ENCODE peak calls at places on chromosomes 11 and 22, in four cellular contexts. One of them, this sample, is unnamed.

GRCh38 chr11:21476588-21476987 is 716.3 kb upstream of the ANO5 start:
- DNase-seq in H9: no peak
- DNase-seq in neural progenitor cell: no peak
- DNase-seq in GM23338: no peak
- DNase-seq in this sample: no peak

GRCh38 chr11:110434952-110435779 is 5.4 kb downstream of the FDX1 start:
- DNase-seq in H9: no peak
- DNase-seq in neural progenitor cell: no peak
- DNase-seq in GM23338: peak
- DNase-seq in this sample: peak

GRCh38 chr11:36292311-36292722 is 3.1 kb upstream of the COMMD9 start:
- DNase-seq in H9: no peak
- DNase-seq in neural progenitor cell: peak
- DNase-seq in GM23338: peak
- DNase-seq in this sample: peak

GRCh38 chr11:83306385-83307080 is 20.4 kb upstream of the CCDC90B start:
- DNase-seq in H9: no peak
- DNase-seq in neural progenitor cell: no peak
- DNase-seq in GM23338: peak
- DNase-seq in this sample: no peak

GRCh38 chr11:8354622-8355417 is 91.1 kb upstream of the LMO1 start:
- DNase-seq in H9: no peak
- DNase-seq in neural progenitor cell: peak
- DNase-seq in GM23338: no peak
- DNase-seq in this sample: no peak

GRCh38 chr11:14264966-14265365 is 94.0 kb downstream of the RRAS2 start:
- DNase-seq in H9: no peak
- DNase-seq in neural progenitor cell: no peak
- DNase-seq in GM23338: no peak
- DNase-seq in this sample: no peak

GRCh38 chr11:81673001-81673400 is 1060.7 kb downstream of the FAM181B start:
- DNase-seq in H9: no peak
- DNase-seq in neural progenitor cell: no peak
- DNase-seq in GM23338: no peak
- DNase-seq in this sample: no peak

GRCh38 chr11:67505605-67506396 is 638 bp upstream of the PITPNM1 start:
- DNase-seq in H9: peak
- DNase-seq in neural progenitor cell: peak
- DNase-seq in GM23338: peak
- DNase-seq in this sample: peak

GRCh38 chr11:12478743-12479142 is 101.4 kb downstream of the PARVA start:
- DNase-seq in H9: no peak
- DNase-seq in neural progenitor cell: no peak
- DNase-seq in GM23338: no peak
- DNase-seq in this sample: no peak

GRCh38 chr11:26073646-26074045 is 258.3 kb upstream of the ANO3 start:
- DNase-seq in H9: no peak
- DNase-seq in neural progenitor cell: no peak
- DNase-seq in GM23338: no peak
- DNase-seq in this sample: no peak

GRCh38 chr11:69293819-69294505 is at the start of gene MYEOV:
- DNase-seq in H9: peak
- DNase-seq in neural progenitor cell: peak
- DNase-seq in GM23338: peak
- DNase-seq in this sample: peak

DNA sequence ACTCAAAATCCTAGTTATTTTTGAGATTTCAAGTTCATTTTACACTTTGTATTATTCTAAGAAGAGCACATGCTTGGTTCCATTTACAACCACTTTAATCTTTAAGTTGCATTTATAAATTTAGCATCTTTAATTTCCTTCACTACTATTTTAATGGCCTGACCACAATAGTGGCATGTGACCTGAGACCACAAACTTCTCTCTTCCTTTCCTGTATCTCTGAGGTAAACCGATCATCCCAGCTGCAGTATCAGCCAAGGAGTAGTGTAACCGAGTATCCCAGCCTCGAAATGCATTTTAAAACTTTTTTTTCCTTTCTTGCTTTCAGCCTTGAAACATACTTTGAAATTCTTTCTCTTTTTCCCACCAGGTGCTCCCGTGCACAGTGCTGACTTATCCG is 28.7 kb upstream of the CBX6 start:
- DNase-seq in H9: no peak
- DNase-seq in neural progenitor cell: no peak
- DNase-seq in GM23338: no peak
- DNase-seq in this sample: peak
- H2AFZ ChIP-seq in H9: no peak
- H2AFZ ChIP-seq in neural progenitor cell: no peak
- H2AFZ ChIP-seq in GM23338: no peak
- H2AFZ ChIP-seq in this sample: peak

DNA sequence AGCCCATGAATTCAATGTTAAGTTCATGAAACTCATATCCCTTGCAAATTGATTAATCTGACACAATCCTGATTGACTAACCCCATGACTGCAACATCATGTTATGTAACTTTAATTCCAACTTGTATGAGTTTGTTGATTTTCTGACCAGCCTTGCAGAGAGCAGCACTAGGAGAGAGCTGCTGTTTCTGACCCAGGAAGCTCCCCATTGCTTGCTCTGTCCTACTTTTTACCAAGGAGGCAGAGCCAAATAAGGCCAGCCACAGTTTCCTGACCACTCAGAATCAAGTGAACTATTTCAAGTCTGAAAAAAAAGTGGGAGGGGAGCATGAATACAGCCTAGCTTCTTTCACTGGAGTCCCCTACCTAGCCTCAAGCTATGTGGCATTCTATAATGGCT is 13.2 kb downstream of the MPZL3 start:
- DNase-seq in H9: no peak
- DNase-seq in neural progenitor cell: no peak
- DNase-seq in GM23338: peak
- DNase-seq in this sample: no peak
- H3K27ac ChIP-seq in H9: no peak
- H3K27ac ChIP-seq in neural progenitor cell: no peak
- H3K27ac ChIP-seq in GM23338: peak
- H3K27ac ChIP-seq in this sample: no peak

DNA sequence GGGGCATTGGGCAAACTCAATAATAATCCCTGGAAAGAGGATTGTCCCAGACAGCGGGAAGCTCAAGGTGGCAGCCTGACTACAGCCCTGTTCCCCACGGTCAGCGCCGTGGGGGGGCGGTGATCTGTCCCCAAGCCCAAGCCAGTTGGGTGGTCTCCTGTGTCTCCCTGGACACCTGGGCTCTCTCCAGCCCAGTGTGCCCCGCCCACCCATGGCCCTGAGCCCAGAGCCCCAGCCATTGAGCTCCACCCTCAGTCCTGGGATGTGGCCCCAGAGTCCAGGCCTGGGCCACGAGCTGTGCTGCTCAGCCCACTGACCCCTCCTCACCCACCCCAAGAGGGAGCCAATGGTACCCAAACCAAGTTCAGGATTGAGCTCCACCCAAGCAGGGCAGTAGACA is 27.9 kb upstream of the PDE2A start:
- DNase-seq in H9: no peak
- DNase-seq in neural progenitor cell: no peak
- DNase-seq in GM23338: no peak
- DNase-seq in this sample: no peak
- TF ChIP-seq CTCF in H9: no peak
- TF ChIP-seq CTCF in neural progenitor cell: no peak
- TF ChIP-seq CTCF in GM23338: no peak
- TF ChIP-seq CTCF in this sample: no peak

DNA sequence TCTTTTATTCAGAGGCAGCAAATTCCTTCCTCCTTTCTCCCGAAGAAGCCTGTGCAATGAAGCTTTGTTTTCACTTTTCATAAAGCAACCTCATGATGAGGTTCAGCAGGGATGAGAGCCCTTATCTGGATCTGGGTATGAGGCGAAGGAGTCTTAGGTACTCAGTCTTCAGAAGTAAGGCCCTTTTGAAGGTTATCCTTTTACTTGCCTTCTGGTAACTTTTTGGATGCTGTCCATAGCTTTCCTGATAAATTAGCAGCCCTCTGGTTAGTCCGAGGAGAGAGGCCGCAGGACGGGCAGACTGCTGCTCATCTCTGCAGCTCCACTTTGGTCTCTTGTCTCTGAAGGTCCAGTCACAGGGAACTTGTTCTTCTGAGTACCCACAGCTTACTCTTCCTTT is 1.1 kb downstream of the TRIM22 start:
- DNase-seq in H9: no peak
- DNase-seq in neural progenitor cell: no peak
- DNase-seq in GM23338: no peak
- DNase-seq in this sample: no peak
- H2AFZ ChIP-seq in H9: no peak
- H2AFZ ChIP-seq in neural progenitor cell: peak
- H2AFZ ChIP-seq in GM23338: no peak
- H2AFZ ChIP-seq in this sample: no peak

GRCh38 chr11:33534575-33534974 is 166.1 kb downstream of the C11orf91 start:
- DNase-seq in H9: no peak
- DNase-seq in neural progenitor cell: no peak
- DNase-seq in GM23338: no peak
- DNase-seq in this sample: no peak

GRCh38 chr11:33531743-33532181 is 168.9 kb downstream of the C11orf91 start:
- DNase-seq in H9: no peak
- DNase-seq in neural progenitor cell: no peak
- DNase-seq in GM23338: no peak
- DNase-seq in this sample: no peak

GRCh38 chr11:33532720-33533119 is 167.9 kb downstream of the C11orf91 start:
- DNase-seq in H9: no peak
- DNase-seq in neural progenitor cell: no peak
- DNase-seq in GM23338: no peak
- DNase-seq in this sample: no peak

GRCh38 chr11:33532257-33532656 is 168.4 kb downstream of the C11orf91 start:
- DNase-seq in H9: no peak
- DNase-seq in neural progenitor cell: no peak
- DNase-seq in GM23338: peak
- DNase-seq in this sample: no peak

GRCh38 chr11:33533668-33534067 is 167.0 kb downstream of the C11orf91 start:
- DNase-seq in H9: no peak
- DNase-seq in neural progenitor cell: no peak
- DNase-seq in GM23338: no peak
- DNase-seq in this sample: no peak
- H3K27ac ChIP-seq in H9: no peak
- H3K27ac ChIP-seq in neural progenitor cell: no peak
- H3K27ac ChIP-seq in GM23338: no peak
- H3K27ac ChIP-seq in this sample: no peak

DNA sequence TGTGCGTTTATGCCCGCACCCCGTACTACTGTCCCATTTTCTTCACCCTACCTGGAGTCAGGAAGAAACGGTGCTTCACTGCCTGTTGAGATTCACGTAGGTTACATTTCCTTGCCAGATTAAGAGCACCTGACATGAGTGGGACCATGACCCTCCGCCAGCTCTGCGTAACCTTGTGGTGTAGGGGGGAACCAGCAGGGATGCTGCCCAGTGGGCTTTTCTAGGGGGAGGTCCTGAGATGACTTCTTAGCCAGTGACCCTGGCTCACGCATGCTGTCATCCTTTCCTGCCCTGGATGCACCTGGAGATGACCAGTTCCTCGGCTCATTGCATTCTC is 967 bp upstream of the ARVCF start:
- DNase-seq in H9: no peak
- DNase-seq in neural progenitor cell: no peak
- DNase-seq in GM23338: no peak
- DNase-seq in this sample: no peak
- TF ChIP-seq CTCF in H9: no peak
- TF ChIP-seq CTCF in neural progenitor cell: no peak
- TF ChIP-seq CTCF in GM23338: no peak
- TF ChIP-seq CTCF in this sample: no peak

DNA sequence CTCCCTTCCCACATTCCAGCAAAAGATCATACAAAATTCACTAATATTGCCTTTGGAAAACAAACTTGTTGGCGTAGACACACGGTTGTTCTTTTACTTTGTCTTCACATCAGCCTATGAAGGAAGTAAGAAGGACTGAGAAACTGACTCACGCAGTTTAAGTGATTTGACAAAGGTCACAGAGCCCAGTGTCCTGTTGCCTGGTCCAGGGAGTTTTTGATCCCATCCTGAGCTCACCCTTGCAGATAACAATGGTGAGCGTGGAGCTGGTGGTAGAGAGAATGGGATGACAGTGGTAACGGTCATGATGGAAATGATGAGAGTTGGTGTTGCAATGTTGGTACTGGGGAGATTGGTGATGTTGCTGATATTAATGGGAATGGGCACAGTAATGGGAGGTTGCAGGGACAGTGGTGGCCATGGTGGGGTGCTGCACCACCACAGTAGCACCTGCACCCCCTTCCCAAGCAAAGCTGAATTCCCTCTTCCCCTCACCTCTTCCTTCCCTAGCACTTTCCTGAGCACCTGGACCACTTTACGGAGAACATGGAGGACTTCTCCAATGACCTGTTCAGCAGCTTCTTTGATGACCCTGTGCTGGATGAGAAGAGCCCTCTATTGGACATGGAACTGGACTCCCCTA is 22.1 kb downstream of the CREB3L1 start:
- DNase-seq in H9: no peak
- DNase-seq in neural progenitor cell: no peak
- DNase-seq in GM23338: no peak
- DNase-seq in this sample: no peak
- H2AFZ ChIP-seq in H9: no peak
- H2AFZ ChIP-seq in neural progenitor cell: no peak
- H2AFZ ChIP-seq in GM23338: no peak
- H2AFZ ChIP-seq in this sample: no peak

This sample was measured in MM.1S.